ENCODE peak calls at places on chromosomes 2 and 18, in seven cellular contexts. T is GM23338, Z is transverse colon, F is spleen, H is mesenchymal stem cell, V is psoas muscle, W is right cardiac atrium. S is an unnamed sample.
A peak's percentile ranks its signal among the peaks of the same experiment; 100 is the strongest.

GRCh38 chr2:6412533-6413085 is 453.1 kb downstream of the CMPK2 start:
- DNase-seq in F (no peak), Z (no peak), H (peak; percentile 29), T (no peak), W (no peak), V (no peak), S (no peak)

GRCh38 chr18:50284226-50284885 is 3.0 kb upstream of the MBD1 start:
- DNase-seq in Z (no peak), W (no peak), F (no peak), V (no peak), H (no peak), T (no peak), S (no peak)

GRCh38 chr2:27765621-27766286 is 5.8 kb upstream of the MRPL33 start:
- DNase-seq in Z (peak; percentile 66), T (no peak), F (peak; percentile 82), H (no peak), W (peak; percentile 86), V (peak; percentile 76), S (peak; percentile 93)

GRCh38 chr2:226115102-226115831 is 684.4 kb downstream of the IRS1 start:
- DNase-seq in W (no peak), Z (no peak), F (no peak), V (no peak), H (peak; percentile 94), T (no peak), S (no peak)

GRCh38 chr18:24413148-24413547 is 13.3 kb upstream of the IMPACT start:
- DNase-seq in V (no peak), T (peak; percentile 75), H (no peak), W (peak; percentile 59), F (no peak), Z (no peak), S (no peak)

GRCh38 chr2:40150206-40150765 is 301.6 kb downstream of the SLC8A1 start:
- DNase-seq in F (no peak), T (no peak), H (no peak), W (no peak), Z (no peak), V (no peak), S (no peak)

GRCh38 chr2:161414385-161415040 is 1.6 kb upstream of the TBR1 start:
- DNase-seq in F (peak; percentile 76), T (peak; percentile 77), V (peak; percentile 60), Z (peak; percentile 22), W (peak; percentile 73), H (peak; percentile 51), S (peak; percentile 73)

GRCh38 chr2:170771049-170771937 is 1.1 kb downstream of the ERICH2 start:
- DNase-seq in T (peak; percentile 65), V (no peak), F (peak; percentile 87), W (no peak), H (peak; percentile 45), Z (peak; percentile 39), S (no peak)

GRCh38 chr2:227877359-227878309 is 6.2 kb downstream of the DAW1 start:
- DNase-seq in W (peak; percentile 67), H (no peak), Z (no peak), V (no peak), T (no peak), F (no peak), S (no peak)

GRCh38 chr2:166106431-166107015 is 21.3 kb downstream of the SCN1A start:
- DNase-seq in V (peak; percentile 19), T (peak; percentile 76), H (peak; percentile 18), W (no peak), Z (no peak), F (no peak), S (no peak)

GRCh38 chr2:20350105-20350712 is 435 bp downstream of the PUM2 start:
- DNase-seq in V (peak; percentile 74), Z (peak; percentile 53), W (no peak), H (no peak), T (peak; percentile 75), F (peak; percentile 93), S (peak; percentile 84)

GRCh38 chr2:18855027-18855426 is 265.7 kb upstream of the NT5C1B start:
- DNase-seq in W (no peak), V (no peak), H (peak; percentile 25), F (no peak), Z (no peak), T (peak; percentile 41), S (no peak)

GRCh38 chr18:21363411-21363810 is 121.4 kb downstream of the GREB1L start:
- DNase-seq in Z (no peak), T (no peak), V (no peak), H (no peak), F (no peak), W (no peak), S (no peak)

GRCh38 chr2:63977904-63978303 is 41.3 kb downstream of the VPS54 start:
- DNase-seq in H (no peak), T (no peak), W (no peak), V (no peak), F (no peak), Z (no peak), S (no peak)

GRCh38 chr2:37614061-37614802 is 57.2 kb downstream of the CDC42EP3 start:
- DNase-seq in Z (peak; percentile 29), F (no peak), W (no peak), T (no peak), H (peak; percentile 95), V (no peak), S (peak; percentile 51)

GRCh38 chr2:37610638-37611289 is 60.7 kb downstream of the CDC42EP3 start:
- DNase-seq in H (no peak), T (no peak), W (no peak), F (no peak), Z (no peak), V (no peak), S (no peak)

GRCh38 chr2:37615808-37616673 is 55.4 kb downstream of the CDC42EP3 start:
- DNase-seq in T (no peak), Z (peak; percentile 47), V (peak; percentile 67), W (peak; percentile 76), H (no peak), F (peak; percentile 92), S (peak; percentile 71)

GRCh38 chr2:37616674-37616999 is 54.8 kb downstream of the CDC42EP3 start:
- DNase-seq in H (peak; percentile 58), F (no peak), T (no peak), W (no peak), Z (no peak), V (no peak), S (no peak)

DNA sequence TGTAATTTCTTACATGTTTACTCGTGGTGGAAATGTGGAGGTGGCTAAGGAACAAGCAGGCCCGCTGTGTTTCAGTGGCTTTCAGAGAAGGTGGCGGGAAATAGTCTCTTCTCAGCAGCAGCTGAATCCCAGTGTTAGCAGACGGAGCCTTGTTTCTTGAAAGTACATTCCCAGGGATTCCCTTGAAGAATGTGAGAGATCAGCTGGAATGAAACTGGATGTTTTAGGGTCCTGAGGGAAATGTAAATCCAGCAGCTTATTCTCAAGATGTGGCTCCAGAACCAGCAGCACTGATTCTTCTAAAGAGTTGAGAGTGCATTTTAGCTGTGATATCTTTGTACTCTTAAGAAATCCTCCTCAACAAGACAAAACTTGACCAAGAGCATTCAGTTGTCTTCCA is 59.1 kb downstream of the CDC42EP3 start:
- DNase-seq in T (no peak), H (no peak), V (no peak), F (no peak), Z (no peak), W (no peak), S (no peak)
- H3K27ac ChIP-seq in T (no peak overlapping the region), H (no peak overlapping the region), V (no peak overlapping the region), F (peak overlapping the region; percentile 21), Z (peak overlapping the region; percentile 28), W (no peak overlapping the region), S (no peak overlapping the region)

DNA sequence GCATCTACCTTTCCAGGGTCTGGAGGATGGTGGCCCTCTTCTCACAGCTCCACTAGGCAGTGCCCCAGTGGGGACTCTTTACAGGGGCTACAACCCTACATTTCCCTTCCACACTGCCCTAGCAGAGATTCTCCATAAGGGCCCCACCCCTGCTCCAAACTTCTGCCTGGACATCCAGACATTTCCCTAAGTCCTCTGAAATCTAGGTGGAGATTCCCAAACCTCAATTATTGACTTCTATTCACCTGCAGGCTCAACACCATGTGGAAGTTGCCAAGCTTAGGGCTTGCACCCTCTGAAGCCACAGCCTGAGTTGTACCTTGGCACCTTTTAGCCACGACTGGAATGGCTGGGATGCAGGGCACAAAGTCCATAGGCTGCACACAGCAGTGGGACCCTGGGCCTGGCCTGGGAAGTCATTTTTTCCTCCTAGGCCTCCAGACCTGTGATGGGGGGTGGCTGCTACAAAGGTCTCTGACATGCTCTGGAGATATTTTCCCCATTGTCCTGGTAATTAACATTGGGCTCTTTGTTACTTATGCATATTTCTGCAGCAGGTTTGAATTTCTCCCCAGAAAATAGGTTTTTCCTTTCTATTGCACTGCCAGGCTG is 53.7 kb upstream of the ST3GAL5 start:
- DNase-seq in T (no peak), H (no peak), F (no peak), W (no peak), V (no peak), Z (no peak), S (no peak)
- H3K27ac ChIP-seq in T (no peak overlapping the region), H (no peak overlapping the region), F (no peak overlapping the region), W (no peak overlapping the region), V (no peak overlapping the region), Z (no peak overlapping the region), S (no peak overlapping the region)

DNA sequence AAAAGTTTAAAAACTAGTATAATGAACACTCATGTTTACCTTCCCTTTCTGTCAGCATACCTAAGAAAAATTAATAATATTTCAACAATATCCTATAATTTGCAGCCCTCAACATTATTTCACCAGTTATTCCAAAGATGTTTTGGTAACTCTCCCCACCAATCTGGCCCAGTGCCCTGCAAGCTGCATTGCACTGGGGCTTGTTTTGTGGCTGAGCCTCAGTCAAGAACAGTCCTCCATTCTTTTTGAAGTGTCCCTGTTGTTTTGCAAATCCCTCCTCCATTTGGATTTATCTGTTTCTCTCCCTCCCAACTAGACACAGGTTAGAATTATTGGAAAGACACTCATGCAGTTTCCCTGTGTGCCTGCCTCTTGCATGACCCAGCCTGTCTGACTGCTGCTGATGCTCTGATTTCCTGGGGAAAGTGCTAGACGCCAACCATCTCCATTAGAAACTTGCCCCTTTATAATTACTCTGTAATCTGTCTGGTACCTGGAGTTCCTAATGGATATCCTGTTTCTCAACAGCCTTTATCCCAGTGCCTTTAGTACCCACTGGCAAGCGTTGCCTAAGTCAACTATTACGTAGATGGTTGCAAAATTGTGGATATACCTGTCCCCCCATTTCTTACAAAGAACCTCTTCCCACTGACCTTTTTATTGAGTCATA is 60.2 kb downstream of the EIF5B start:
- DNase-seq in Z (no peak), H (no peak), V (no peak), W (no peak), F (no peak), T (no peak), S (no peak)
- H3K27ac ChIP-seq in Z (no peak overlapping the region), H (no peak overlapping the region), V (no peak overlapping the region), W (peak overlapping the region; percentile 39), F (no peak overlapping the region), T (peak overlapping the region; percentile 35), S (no peak overlapping the region)

GRCh38 chr2:222797308-222797707 is 63.5 kb upstream of the ACSL3 start:
- DNase-seq in F (no peak), H (peak; percentile 25), Z (no peak), T (peak; percentile 60), W (no peak), V (no peak), S (no peak)

GRCh38 chr2:222794585-222795579 is 66.0 kb upstream of the ACSL3 start:
- DNase-seq in Z (no peak), F (no peak), T (peak; percentile 31), H (no peak), W (no peak), V (no peak), S (no peak)

GRCh38 chr2:222796413-222797103 is 64.3 kb upstream of the ACSL3 start:
- DNase-seq in F (no peak), T (peak; percentile 12), H (peak; percentile 86), W (no peak), Z (no peak), V (no peak), S (no peak)

GRCh38 chr2:222795671-222796357 is 65.0 kb upstream of the ACSL3 start:
- DNase-seq in H (no peak), W (no peak), F (no peak), T (no peak), V (no peak), Z (no peak), S (no peak)

GRCh38 chr2:222791946-222792649 is 68.7 kb upstream of the ACSL3 start:
- DNase-seq in W (peak; percentile 85), T (no peak), F (peak; percentile 77), H (no peak), V (peak; percentile 71), Z (peak; percentile 24), S (peak; percentile 77)
- H3K27ac ChIP-seq in W (peak overlapping the region; percentile 93), T (no peak overlapping the region), F (peak overlapping the region; percentile 80), H (no peak overlapping the region), V (peak overlapping the region; percentile 71), Z (no peak overlapping the region), S (peak overlapping the region; percentile 11)